ENCODE peak calls at places on chromosomes 5 and 9, in eight cellular contexts. One of them, this sample, is unnamed.
A peak's percentile ranks its signal among the peaks of the same experiment; 100 is the strongest.

GRCh38 chr5:118440496-118440895 is 547.9 kb downstream of the DTWD2 start:
- DNase-seq in kidney epithelial cell: no peak
- DNase-seq in ovary: no peak
- DNase-seq in MCF 10A: no peak
- DNase-seq in gastrocnemius medialis: no peak
- DNase-seq in CD4-positive, alpha-beta T cell: no peak
- DNase-seq in fibroblast of pulmonary artery: no peak
- DNase-seq in uterus: no peak
- DNase-seq in this sample: no peak

GRCh38 chr9:118609355-118610044 is 759.7 kb downstream of the BRINP1 start:
- DNase-seq in CD4-positive, alpha-beta T cell: no peak
- DNase-seq in fibroblast of pulmonary artery: peak; percentile 35
- DNase-seq in kidney epithelial cell: no peak
- DNase-seq in MCF 10A: peak; percentile 70
- DNase-seq in gastrocnemius medialis: no peak
- DNase-seq in uterus: no peak
- DNase-seq in ovary: no peak
- DNase-seq in this sample: no peak

GRCh38 chr5:36136581-36136980 is 15.1 kb downstream of the LMBRD2 start:
- DNase-seq in gastrocnemius medialis: no peak
- DNase-seq in ovary: no peak
- DNase-seq in uterus: no peak
- DNase-seq in MCF 10A: no peak
- DNase-seq in kidney epithelial cell: no peak
- DNase-seq in CD4-positive, alpha-beta T cell: no peak
- DNase-seq in fibroblast of pulmonary artery: no peak
- DNase-seq in this sample: no peak

GRCh38 chr5:107389130-107389553 is 281.6 kb downstream of the EFNA5 start:
- DNase-seq in MCF 10A: peak; percentile 67
- DNase-seq in gastrocnemius medialis: no peak
- DNase-seq in ovary: no peak
- DNase-seq in kidney epithelial cell: no peak
- DNase-seq in fibroblast of pulmonary artery: peak; percentile 70
- DNase-seq in CD4-positive, alpha-beta T cell: no peak
- DNase-seq in uterus: no peak
- DNase-seq in this sample: peak; percentile 67

GRCh38 chr9:35923927-35924763 is 14.9 kb downstream of the SPAAR start:
- DNase-seq in MCF 10A: peak; percentile 87
- DNase-seq in fibroblast of pulmonary artery: peak; percentile 93
- DNase-seq in gastrocnemius medialis: no peak
- DNase-seq in CD4-positive, alpha-beta T cell: no peak
- DNase-seq in ovary: no peak
- DNase-seq in uterus: peak; percentile 90
- DNase-seq in kidney epithelial cell: peak; percentile 90
- DNase-seq in this sample: no peak

GRCh38 chr9:94649100-94649855 is 10.0 kb upstream of the FBP1 start:
- DNase-seq in CD4-positive, alpha-beta T cell: no peak
- DNase-seq in MCF 10A: peak; percentile 53
- DNase-seq in ovary: no peak
- DNase-seq in fibroblast of pulmonary artery: peak; percentile 38
- DNase-seq in kidney epithelial cell: peak; percentile 19
- DNase-seq in uterus: no peak
- DNase-seq in gastrocnemius medialis: no peak
- DNase-seq in this sample: no peak

GRCh38 chr9:126587187-126588185 is 26.2 kb upstream of the LMX1B start:
- DNase-seq in ovary: no peak
- DNase-seq in CD4-positive, alpha-beta T cell: no peak
- DNase-seq in MCF 10A: no peak
- DNase-seq in kidney epithelial cell: no peak
- DNase-seq in uterus: no peak
- DNase-seq in gastrocnemius medialis: no peak
- DNase-seq in fibroblast of pulmonary artery: peak; percentile 31
- DNase-seq in this sample: no peak

GRCh38 chr5:172407241-172407691 is 47.1 kb downstream of the SH3PXD2B start:
- DNase-seq in ovary: peak; percentile 72
- DNase-seq in fibroblast of pulmonary artery: no peak
- DNase-seq in kidney epithelial cell: no peak
- DNase-seq in gastrocnemius medialis: no peak
- DNase-seq in CD4-positive, alpha-beta T cell: no peak
- DNase-seq in uterus: peak; percentile 55
- DNase-seq in MCF 10A: no peak
- DNase-seq in this sample: no peak

DNA sequence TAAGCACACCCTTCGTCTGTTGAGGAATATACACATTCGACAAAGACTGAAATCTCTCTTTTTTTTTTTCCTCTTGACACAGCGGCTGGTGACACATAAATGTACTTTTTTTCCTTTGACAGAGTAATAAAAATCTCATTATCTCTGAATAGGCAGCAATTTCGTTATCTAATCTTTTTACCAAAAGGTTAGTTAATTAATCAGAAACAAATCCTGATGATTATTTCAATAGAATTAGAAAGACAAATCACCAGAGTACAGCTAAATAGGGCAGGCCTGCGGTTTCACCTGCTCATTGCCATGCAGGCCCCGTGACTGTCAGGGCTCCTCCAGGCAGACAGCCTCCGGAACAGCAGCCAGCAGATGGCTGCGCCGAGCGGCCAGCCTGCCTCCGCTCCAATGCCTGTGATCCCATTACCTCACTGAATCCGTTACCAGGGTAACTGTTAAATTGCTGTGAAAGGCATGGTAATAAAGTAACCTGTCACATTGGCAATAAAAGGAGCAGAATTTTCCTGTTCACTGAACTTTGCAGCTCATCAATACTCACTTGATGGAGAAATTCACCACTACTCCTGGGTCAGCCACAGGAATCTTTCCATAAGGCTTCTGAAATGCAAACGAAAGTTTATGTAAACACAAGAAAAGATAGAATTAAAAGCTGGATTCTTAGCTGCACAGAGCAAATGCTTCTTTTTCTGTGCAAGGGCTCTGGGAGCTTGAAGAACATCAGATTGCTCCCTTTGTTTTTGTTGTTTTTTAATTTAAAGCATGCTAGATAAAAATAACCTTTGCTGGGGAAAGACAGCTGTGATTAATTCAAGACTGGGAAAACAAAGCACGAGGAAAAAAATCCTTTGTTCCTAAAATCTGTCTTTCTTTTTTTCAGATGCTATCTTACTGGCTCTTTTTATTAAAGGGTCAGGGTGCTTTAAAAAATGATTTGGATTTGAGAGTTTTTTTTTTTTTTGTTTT is 666.4 kb upstream of the ZNF608 start:
- DNase-seq in CD4-positive, alpha-beta T cell: no peak
- DNase-seq in fibroblast of pulmonary artery: peak; percentile 85
- DNase-seq in ovary: peak; percentile 59
- DNase-seq in MCF 10A: peak; percentile 75
- DNase-seq in gastrocnemius medialis: peak; percentile 75
- DNase-seq in kidney epithelial cell: peak; percentile 95
- DNase-seq in uterus: peak; percentile 52
- DNase-seq in this sample: peak; percentile 87
- TF ChIP-seq CTCF in CD4-positive, alpha-beta T cell: no peak
- TF ChIP-seq CTCF in fibroblast of pulmonary artery: peak; percentile 65
- TF ChIP-seq CTCF in ovary: no peak
- TF ChIP-seq CTCF in MCF 10A: peak; percentile 34
- TF ChIP-seq CTCF in gastrocnemius medialis: peak; percentile 53
- TF ChIP-seq CTCF in kidney epithelial cell: peak; percentile 58
- TF ChIP-seq CTCF in uterus: no peak
- TF ChIP-seq CTCF in this sample: no peak

GRCh38 chr9:21889673-21890072 is 87.2 kb downstream of the MTAP start:
- DNase-seq in MCF 10A: no peak
- DNase-seq in CD4-positive, alpha-beta T cell: no peak
- DNase-seq in gastrocnemius medialis: no peak
- DNase-seq in kidney epithelial cell: no peak
- DNase-seq in uterus: no peak
- DNase-seq in ovary: no peak
- DNase-seq in fibroblast of pulmonary artery: no peak
- DNase-seq in this sample: no peak
- TF ChIP-seq CTCF in MCF 10A: no peak
- TF ChIP-seq CTCF in CD4-positive, alpha-beta T cell: no peak
- TF ChIP-seq CTCF in gastrocnemius medialis: no peak
- TF ChIP-seq CTCF in kidney epithelial cell: no peak
- TF ChIP-seq CTCF in uterus: no peak
- TF ChIP-seq CTCF in ovary: no peak
- TF ChIP-seq CTCF in fibroblast of pulmonary artery: no peak
- TF ChIP-seq CTCF in this sample: no peak

DNA sequence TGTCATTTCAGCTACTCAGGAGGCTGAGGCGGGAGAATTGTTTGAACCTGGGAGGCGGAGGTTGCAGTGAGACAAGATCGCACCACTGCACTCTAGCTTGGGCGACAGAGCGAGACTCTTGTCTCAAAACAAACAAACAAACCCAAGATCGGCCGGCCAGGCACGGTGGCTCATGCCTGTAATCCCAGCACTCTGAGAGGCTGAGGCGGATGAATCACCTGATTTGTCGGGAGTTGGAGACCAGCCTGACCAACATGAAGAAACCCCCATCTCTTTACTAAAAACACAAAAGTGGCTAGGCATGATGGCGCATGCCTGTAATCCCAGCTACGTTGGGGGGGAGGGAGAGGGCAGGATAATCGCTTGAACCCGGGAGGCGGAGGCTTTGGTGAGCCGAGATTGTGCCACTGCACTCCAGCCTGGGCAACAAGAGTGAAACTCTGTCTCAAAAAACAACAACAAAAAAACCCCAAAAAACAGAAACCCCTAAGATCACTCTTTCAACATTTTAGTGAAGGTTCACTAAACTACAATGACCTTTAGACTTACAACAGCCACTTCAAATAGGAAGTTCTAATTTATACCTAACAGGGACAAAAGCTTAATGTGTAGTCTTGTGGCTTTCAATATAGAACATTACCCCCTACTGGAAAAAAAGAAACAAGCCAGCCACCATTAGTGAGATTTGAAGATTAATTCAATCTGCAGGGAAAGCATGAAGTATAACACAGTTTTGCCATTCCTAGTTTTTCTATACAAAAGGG is 7.0 kb downstream of the HSPA9 start:
- DNase-seq in fibroblast of pulmonary artery: no peak
- DNase-seq in uterus: no peak
- DNase-seq in MCF 10A: peak; percentile 54
- DNase-seq in CD4-positive, alpha-beta T cell: no peak
- DNase-seq in kidney epithelial cell: peak; percentile 35
- DNase-seq in ovary: no peak
- DNase-seq in gastrocnemius medialis: no peak
- DNase-seq in this sample: no peak
- TF ChIP-seq CTCF in fibroblast of pulmonary artery: no peak
- TF ChIP-seq CTCF in uterus: no peak
- TF ChIP-seq CTCF in MCF 10A: no peak
- TF ChIP-seq CTCF in CD4-positive, alpha-beta T cell: no peak
- TF ChIP-seq CTCF in kidney epithelial cell: no peak
- TF ChIP-seq CTCF in ovary: no peak
- TF ChIP-seq CTCF in gastrocnemius medialis: no peak
- TF ChIP-seq CTCF in this sample: no peak

GRCh38 chr5:160418561-160419457 is at the start of gene SLU7:
- DNase-seq in ovary: peak; percentile 94
- DNase-seq in CD4-positive, alpha-beta T cell: peak; percentile 90
- DNase-seq in fibroblast of pulmonary artery: peak; percentile 97
- DNase-seq in gastrocnemius medialis: peak; percentile 89
- DNase-seq in MCF 10A: peak; percentile 98
- DNase-seq in kidney epithelial cell: peak; percentile 81
- DNase-seq in uterus: peak; percentile 96
- DNase-seq in this sample: peak; percentile 97

GRCh38 chr5:160420331-160420610 is 1.4 kb upstream of the PTTG1 start:
- DNase-seq in fibroblast of pulmonary artery: no peak
- DNase-seq in CD4-positive, alpha-beta T cell: no peak
- DNase-seq in ovary: no peak
- DNase-seq in kidney epithelial cell: no peak
- DNase-seq in gastrocnemius medialis: no peak
- DNase-seq in uterus: no peak
- DNase-seq in MCF 10A: no peak
- DNase-seq in this sample: no peak

GRCh38 chr5:160421625-160422258 is at the start of gene PTTG1:
- DNase-seq in kidney epithelial cell: peak; percentile 93
- DNase-seq in fibroblast of pulmonary artery: peak; percentile 97
- DNase-seq in MCF 10A: peak; percentile 100
- DNase-seq in ovary: peak; percentile 94
- DNase-seq in CD4-positive, alpha-beta T cell: peak; percentile 89
- DNase-seq in gastrocnemius medialis: peak; percentile 90
- DNase-seq in uterus: peak; percentile 96
- DNase-seq in this sample: peak; percentile 98

GRCh38 chr5:160423025-160423554 is 1.4 kb downstream of the PTTG1 start:
- DNase-seq in ovary: no peak
- DNase-seq in kidney epithelial cell: no peak
- DNase-seq in fibroblast of pulmonary artery: no peak
- DNase-seq in MCF 10A: peak; percentile 77
- DNase-seq in CD4-positive, alpha-beta T cell: no peak
- DNase-seq in gastrocnemius medialis: no peak
- DNase-seq in uterus: no peak
- DNase-seq in this sample: no peak

DNA sequence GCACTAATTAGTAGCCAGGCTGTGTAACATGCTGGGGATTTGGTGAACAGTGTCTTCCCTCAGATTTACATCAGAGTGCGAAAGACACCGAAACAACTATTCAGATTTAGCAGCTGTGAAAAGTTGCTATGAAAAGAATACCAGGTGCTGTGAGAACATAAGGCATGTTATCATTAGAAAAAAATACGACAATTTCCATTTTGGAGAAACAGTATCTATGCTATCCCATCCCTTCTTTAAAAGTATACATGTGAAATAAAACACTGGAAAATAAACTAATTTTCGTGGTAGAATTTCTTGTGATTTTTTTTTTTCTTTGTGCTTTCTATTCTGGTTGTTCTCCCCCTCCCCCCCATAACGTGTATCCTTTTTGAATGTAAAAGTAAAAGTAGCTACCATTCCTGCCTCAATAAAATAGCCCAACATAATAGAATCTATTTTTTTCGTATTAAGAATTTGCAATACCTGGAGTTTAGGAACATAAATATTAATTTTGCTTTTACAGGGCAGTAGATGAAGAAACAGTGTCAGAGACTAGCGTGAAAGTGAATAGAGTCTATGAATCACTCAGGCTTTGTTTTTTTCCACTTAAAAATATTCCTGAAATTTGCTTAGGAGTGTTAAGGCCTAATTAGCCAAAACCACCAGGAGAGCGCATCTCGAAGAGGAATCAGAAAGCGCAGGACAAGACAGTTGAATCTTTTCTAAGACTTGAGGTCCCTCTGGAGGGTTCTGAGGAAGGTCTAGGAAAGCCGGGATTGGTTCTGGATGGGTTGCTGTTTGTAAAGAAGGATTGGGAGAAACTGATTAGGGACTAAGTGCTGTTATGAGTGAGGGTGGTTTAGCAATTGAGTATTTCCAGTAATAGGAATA is 813 bp upstream of the SLU7 start:
- DNase-seq in kidney epithelial cell: no peak
- DNase-seq in fibroblast of pulmonary artery: no peak
- DNase-seq in gastrocnemius medialis: no peak
- DNase-seq in ovary: no peak
- DNase-seq in uterus: no peak
- DNase-seq in MCF 10A: no peak
- DNase-seq in CD4-positive, alpha-beta T cell: no peak
- DNase-seq in this sample: no peak
- TF ChIP-seq CTCF in kidney epithelial cell: no peak
- TF ChIP-seq CTCF in fibroblast of pulmonary artery: no peak
- TF ChIP-seq CTCF in gastrocnemius medialis: no peak
- TF ChIP-seq CTCF in ovary: no peak
- TF ChIP-seq CTCF in uterus: no peak
- TF ChIP-seq CTCF in MCF 10A: no peak
- TF ChIP-seq CTCF in CD4-positive, alpha-beta T cell: no peak
- TF ChIP-seq CTCF in this sample: no peak